ENCODE peak calls at places on chromosomes 7 and 10, in six cellular contexts. O is brain microvascular endothelial cell, T is dorsolateral prefrontal cortex, K is IMR-90, U is fibroblast of lung, D is prostate gland. F is an unnamed sample.

GRCh38 chr10:104072786-104073185 is 12.9 kb downstream of the COL17A1 start:
- DNase-seq in O (no peak), D (no peak), K (peak; percentile 7), U (no peak), T (no peak), F (no peak)

GRCh38 chr7:127135871-127136485 is 116.8 kb downstream of the GRM8 start:
- DNase-seq in U (no peak), T (no peak), D (no peak), O (no peak), K (no peak), F (no peak)

GRCh38 chr7:76294344-76295024 is 8.0 kb upstream of the HSPB1 start:
- DNase-seq in K (peak; percentile 93), U (peak; percentile 96), T (peak; percentile 58), O (peak; percentile 96), D (peak; percentile 96), F (peak; percentile 97)

GRCh38 chr7:93620057-93620456 is 45.5 kb upstream of the CALCR start:
- DNase-seq in K (no peak), O (no peak), T (no peak), D (no peak), U (no peak), F (no peak)

GRCh38 chr7:29807179-29807841 is 1.0 kb downstream of the WIPF3 start:
- DNase-seq in O (no peak), D (no peak), K (no peak), U (no peak), T (no peak), F (no peak)

GRCh38 chr10:60358282-60358681 is 31.4 kb downstream of the ANK3 start:
- DNase-seq in O (no peak), D (no peak), K (no peak), U (no peak), T (no peak), F (no peak)

GRCh38 chr10:103276941-103277712 is at the start of gene INA:
- DNase-seq in O (no peak), D (no peak), K (peak; percentile 61), T (peak; percentile 79), U (peak; percentile 30), F (peak; percentile 90)

GRCh38 chr10:117533507-117534281 is 8.9 kb upstream of the EMX2 start:
- DNase-seq in T (no peak), D (no peak), K (no peak), O (no peak), U (no peak), F (no peak)

GRCh38 chr10:77603529-77603927 is 34.1 kb downstream of the KCNMA1 start:
- DNase-seq in D (no peak), K (peak; percentile 44), U (peak; percentile 72), T (no peak), O (no peak), F (no peak)

GRCh38 chr10:7193369-7193768 is 217.5 kb downstream of the SFMBT2 start:
- DNase-seq in D (no peak), U (no peak), O (no peak), T (no peak), K (no peak), F (no peak)

GRCh38 chr10:115818015-115818414 is 455.0 kb downstream of the GFRA1 start:
- DNase-seq in U (peak; percentile 29), D (no peak), O (no peak), K (peak; percentile 43), T (no peak), F (no peak)

GRCh38 chr10:117723343-117723742 is 180.8 kb downstream of the EMX2 start:
- DNase-seq in O (no peak), U (no peak), K (no peak), D (no peak), T (no peak), F (no peak)

GRCh38 chr10:28496481-28496961 is 36.4 kb upstream of the WAC start:
- DNase-seq in D (no peak), T (no peak), U (no peak), K (no peak), O (no peak), F (no peak)

GRCh38 chr7:105642264-105642663 is 61.0 kb upstream of the EFCAB10 start:
- DNase-seq in T (no peak), O (no peak), D (no peak), U (no peak), K (no peak), F (no peak)

GRCh38 chr7:104841798-104842197 is 172.2 kb upstream of the KMT2E start:
- DNase-seq in O (no peak), T (no peak), U (no peak), K (no peak), D (no peak), F (no peak)

GRCh38 chr7:93014410-93014809 is 103.4 kb downstream of the SAMD9 start:
- DNase-seq in T (no peak), K (no peak), D (peak; percentile 64), O (no peak), U (no peak), F (no peak)

GRCh38 chr10:126921974-126922525 is 16.8 kb downstream of the DOCK1 start:
- DNase-seq in D (no peak), U (peak; percentile 64), T (no peak), O (peak; percentile 88), K (peak; percentile 90), F (no peak)

GRCh38 chr10:112775892-112776679 is 174.0 kb upstream of the TCF7L2 start:
- DNase-seq in T (no peak), K (no peak), D (no peak), O (no peak), U (no peak), F (peak; percentile 45)

GRCh38 chr10:91632671-91633550 is at the start of gene PPP1R3C:
- DNase-seq in D (peak; percentile 88), O (peak; percentile 77), T (peak; percentile 88), K (peak; percentile 92), U (peak; percentile 96), F (peak; percentile 94)

GRCh38 chr7:125057974-125058373 is 128.3 kb upstream of the POT1 start:
- DNase-seq in T (no peak), K (no peak), U (no peak), O (no peak), D (no peak), F (no peak)

GRCh38 chr7:44280636-44280992 is 44.8 kb downstream of the CAMK2B start:
- DNase-seq in D (no peak), K (no peak), T (no peak), U (no peak), O (no peak), F (no peak)

GRCh38 chr10:93505075-93505474 is 8.7 kb downstream of the CEP55 start:
- DNase-seq in T (no peak), O (no peak), U (no peak), D (no peak), K (no peak), F (no peak)

GRCh38 chr10:126049741-126050140 is 153.4 kb downstream of the FANK1 start:
- DNase-seq in T (no peak), U (peak; percentile 14), K (peak; percentile 86), O (peak; percentile 68), D (no peak), F (no peak)

GRCh38 chr10:99329891-99330674 is 927 bp downstream of the CNNM1 start:
- DNase-seq in T (peak; percentile 64), O (no peak), D (no peak), K (peak; percentile 4), U (peak; percentile 17), F (peak; percentile 18)
- H3K27me3 ChIP-seq in T (peaks cover 23% of the 10 kb centered on the region), O (peaks cover 33% of the 10 kb centered on the region), D (no peaks in the 10 kb centered on the region), K (peaks cover 22% of the 10 kb centered on the region), U (peaks cover 6% of the 10 kb centered on the region), F (peaks cover 58% of the 10 kb centered on the region)

GRCh38 chr7:142855401-142855743 is 496 bp downstream of the EPHB6 start:
- DNase-seq in O (no peak), U (peak; percentile 5), D (no peak), T (no peak), K (no peak), F (no peak)
- TF ChIP-seq CTCF in O (peak; percentile 35), U (peak; percentile 16), D (no peak), T (no peak), K (no peak), F (no peak)

GRCh38 chr7:90345016-90345415 is 1.5 kb upstream of the GTPBP10 start:
- DNase-seq in D (no peak), K (no peak), T (no peak), O (no peak), U (no peak), F (no peak)

GRCh38 chr7:90345548-90346319 is 782 bp upstream of the GTPBP10 start:
- DNase-seq in U (peak; percentile 55), O (peak; percentile 7), K (peak; percentile 42), T (peak; percentile 14), D (peak; percentile 27), F (peak; percentile 22)

GRCh38 chr7:90347759-90348158 is 1.2 kb downstream of the GTPBP10 start:
- DNase-seq in T (no peak), D (no peak), U (no peak), O (no peak), K (no peak), F (no peak)

GRCh38 chr7:90349305-90349704 is 2.8 kb downstream of the GTPBP10 start:
- DNase-seq in T (no peak), O (no peak), K (no peak), D (no peak), U (no peak), F (no peak)

GRCh38 chr7:90346326-90347125 is at the start of gene GTPBP10:
- DNase-seq in D (peak; percentile 91), O (peak; percentile 89), K (peak; percentile 96), T (peak; percentile 93), U (peak; percentile 97), F (peak; percentile 97)
- H3K27me3 ChIP-seq in D (no peaks in the 10 kb centered on the region), O (no peaks in the 10 kb centered on the region), K (no peaks in the 10 kb centered on the region), T (no peaks in the 10 kb centered on the region), U (no peaks in the 10 kb centered on the region), F (no peaks in the 10 kb centered on the region)

GRCh38 chr10:132397671-132398565 is 918 bp downstream of the PWWP2B start:
- DNase-seq in O (no peak), T (no peak), D (no peak), K (peak; percentile 47), U (peak; percentile 60), F (peak; percentile 49)

GRCh38 chr10:132397036-132397541 is at the start of gene PWWP2B:
- DNase-seq in T (peak; percentile 38), K (peak; percentile 19), D (no peak), U (peak; percentile 28), O (no peak), F (peak; percentile 50)

GRCh38 chr10:132394936-132395703 is 1.9 kb upstream of the PWWP2B start:
- DNase-seq in D (no peak), O (no peak), T (no peak), K (no peak), U (no peak), F (no peak)

GRCh38 chr10:132395704-132396494 is 1.1 kb upstream of the PWWP2B start:
- DNase-seq in D (no peak), K (no peak), U (peak; percentile 40), O (no peak), T (peak; percentile 34), F (no peak)

DNA sequence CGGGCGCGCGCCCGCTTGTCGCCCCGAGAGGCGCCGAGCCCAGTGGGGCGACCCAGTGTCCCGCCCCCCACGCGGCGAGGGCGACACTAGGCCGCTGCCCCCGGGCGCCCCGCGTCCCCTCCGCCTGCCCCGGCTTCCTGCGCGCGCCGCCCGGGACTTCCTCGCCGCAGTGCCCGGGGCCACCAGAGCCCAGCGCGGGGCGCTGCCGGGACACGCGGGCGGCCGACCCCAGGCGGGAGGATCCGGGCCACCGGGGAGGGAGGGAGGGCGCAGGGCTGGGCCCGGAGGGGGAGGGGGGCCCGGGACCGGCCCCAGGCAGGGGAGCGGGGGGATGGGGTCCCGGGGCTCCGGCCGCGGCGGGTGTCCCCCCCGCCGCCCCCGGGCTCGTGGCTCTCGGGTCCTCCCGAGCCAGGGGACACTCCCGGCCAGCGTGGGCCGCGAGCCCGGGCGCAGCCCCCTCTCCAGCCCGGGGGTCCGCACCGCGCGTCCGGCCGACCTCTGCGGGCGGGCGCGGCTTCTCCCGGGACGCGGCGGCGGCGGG is 435 bp upstream of the PWWP2B start:
- DNase-seq in O (no peak), U (peak; percentile 37), T (peak; percentile 37), D (peak; percentile 65), K (peak; percentile 31), F (peak; percentile 73)
- TF ChIP-seq CTCF in O (peak; percentile 24), U (peak; percentile 7), T (no peak), D (peak; percentile 53), K (peak; percentile 44), F (no peak)

GRCh38 chr7:139883814-139884213 is 54.8 kb downstream of the TBXAS1 start:
- DNase-seq in O (no peak), T (no peak), U (no peak), D (no peak), K (no peak), F (no peak)
- H3K27me3 ChIP-seq in O (no peaks in the 10 kb centered on the region), T (no peaks in the 10 kb centered on the region), U (no peaks in the 10 kb centered on the region), D (no peaks in the 10 kb centered on the region), K (no peaks in the 10 kb centered on the region), F (no peaks in the 10 kb centered on the region)